ENCODE peak calls at places on chromosomes 4 and X, in seven cellular contexts. One of them, this sample, is unnamed.

GRCh38 chr4:189232274-189232673 is 708.4 kb upstream of the FRG1 start:
- DNase-seq in glutamatergic neuron: no peak
- DNase-seq in GM12865: no peak
- DNase-seq in WTC11: no peak
- DNase-seq in hepatocyte: no peak
- DNase-seq in SK-N-SH: no peak
- DNase-seq in nephron progenitor cell: no peak
- DNase-seq in this sample: no peak

GRCh38 chr4:169443748-169444147 is 168.6 kb downstream of the NEK1 start:
- DNase-seq in nephron progenitor cell: no peak
- DNase-seq in SK-N-SH: no peak
- DNase-seq in WTC11: no peak
- DNase-seq in glutamatergic neuron: no peak
- DNase-seq in hepatocyte: no peak
- DNase-seq in GM12865: no peak
- DNase-seq in this sample: no peak

GRCh38 chrX:38750551-38750950 is 50.7 kb upstream of the MID1IP1 start:
- DNase-seq in hepatocyte: no peak
- DNase-seq in nephron progenitor cell: no peak
- DNase-seq in SK-N-SH: no peak
- DNase-seq in WTC11: no peak
- DNase-seq in GM12865: peak; percentile 22
- DNase-seq in glutamatergic neuron: no peak
- DNase-seq in this sample: no peak

GRCh38 chr4:88063634-88064296 is 56.3 kb downstream of the PKD2 start:
- DNase-seq in WTC11: no peak
- DNase-seq in GM12865: no peak
- DNase-seq in hepatocyte: no peak
- DNase-seq in glutamatergic neuron: no peak
- DNase-seq in nephron progenitor cell: no peak
- DNase-seq in SK-N-SH: no peak
- DNase-seq in this sample: no peak

GRCh38 chr4:749771-750666 is 44.4 kb downstream of the PCGF3 start:
- DNase-seq in glutamatergic neuron: no peak
- DNase-seq in SK-N-SH: no peak
- DNase-seq in hepatocyte: no peak
- DNase-seq in GM12865: no peak
- DNase-seq in WTC11: no peak
- DNase-seq in nephron progenitor cell: no peak
- DNase-seq in this sample: no peak

GRCh38 chrX:24838624-24839023 is 144.9 kb downstream of the POLA1 start:
- DNase-seq in SK-N-SH: peak; percentile 7
- DNase-seq in GM12865: peak; percentile 26
- DNase-seq in glutamatergic neuron: no peak
- DNase-seq in hepatocyte: peak; percentile 52
- DNase-seq in WTC11: no peak
- DNase-seq in nephron progenitor cell: no peak
- DNase-seq in this sample: peak; percentile 6

GRCh38 chr4:86055898-86056297 is 304.0 kb downstream of the MAPK10 start:
- DNase-seq in hepatocyte: peak; percentile 12
- DNase-seq in SK-N-SH: no peak
- DNase-seq in WTC11: no peak
- DNase-seq in glutamatergic neuron: no peak
- DNase-seq in GM12865: no peak
- DNase-seq in nephron progenitor cell: no peak
- DNase-seq in this sample: no peak

GRCh38 chrX:153029875-153030274 is 26.4 kb upstream of the PNMA3 start:
- DNase-seq in GM12865: no peak
- DNase-seq in glutamatergic neuron: no peak
- DNase-seq in SK-N-SH: no peak
- DNase-seq in hepatocyte: no peak
- DNase-seq in nephron progenitor cell: no peak
- DNase-seq in WTC11: no peak
- DNase-seq in this sample: no peak

GRCh38 chr4:734951-735350 is 29.3 kb downstream of the PCGF3 start:
- DNase-seq in nephron progenitor cell: no peak
- DNase-seq in GM12865: no peak
- DNase-seq in SK-N-SH: no peak
- DNase-seq in WTC11: no peak
- DNase-seq in glutamatergic neuron: no peak
- DNase-seq in hepatocyte: no peak
- DNase-seq in this sample: no peak

GRCh38 chr4:24482871-24483270 is 101.5 kb downstream of the DHX15 start:
- DNase-seq in nephron progenitor cell: no peak
- DNase-seq in glutamatergic neuron: no peak
- DNase-seq in WTC11: no peak
- DNase-seq in SK-N-SH: no peak
- DNase-seq in GM12865: no peak
- DNase-seq in hepatocyte: no peak
- DNase-seq in this sample: no peak

GRCh38 chrX:152896450-152896849 is 1.4 kb upstream of the ZNF185 start:
- DNase-seq in nephron progenitor cell: no peak
- DNase-seq in glutamatergic neuron: no peak
- DNase-seq in WTC11: no peak
- DNase-seq in SK-N-SH: no peak
- DNase-seq in hepatocyte: no peak
- DNase-seq in GM12865: no peak
- DNase-seq in this sample: no peak

GRCh38 chrX:11553594-11553993 is 112.1 kb downstream of the ARHGAP6 start:
- DNase-seq in nephron progenitor cell: no peak
- DNase-seq in SK-N-SH: no peak
- DNase-seq in GM12865: no peak
- DNase-seq in glutamatergic neuron: no peak
- DNase-seq in WTC11: no peak
- DNase-seq in hepatocyte: no peak
- DNase-seq in this sample: no peak

GRCh38 chr4:121876976-121877773 is 6.9 kb upstream of the BBS7 start:
- DNase-seq in nephron progenitor cell: no peak
- DNase-seq in GM12865: no peak
- DNase-seq in SK-N-SH: no peak
- DNase-seq in hepatocyte: no peak
- DNase-seq in glutamatergic neuron: peak; percentile 14
- DNase-seq in WTC11: peak; percentile 10
- DNase-seq in this sample: no peak

GRCh38 chr4:108168672-108169562 is at the start of gene LEF1:
- DNase-seq in GM12865: peak; percentile 85
- DNase-seq in WTC11: peak; percentile 76
- DNase-seq in hepatocyte: peak; percentile 78
- DNase-seq in nephron progenitor cell: peak; percentile 84
- DNase-seq in glutamatergic neuron: peak; percentile 64
- DNase-seq in SK-N-SH: peak; percentile 63
- DNase-seq in this sample: peak; percentile 71
- TF ChIP-seq CTCF in GM12865: no peak
- TF ChIP-seq CTCF in WTC11: no peak
- TF ChIP-seq CTCF in hepatocyte: no peak
- TF ChIP-seq CTCF in nephron progenitor cell: no peak
- TF ChIP-seq CTCF in glutamatergic neuron: no peak
- TF ChIP-seq CTCF in SK-N-SH: no peak
- TF ChIP-seq CTCF in this sample: no peak

DNA sequence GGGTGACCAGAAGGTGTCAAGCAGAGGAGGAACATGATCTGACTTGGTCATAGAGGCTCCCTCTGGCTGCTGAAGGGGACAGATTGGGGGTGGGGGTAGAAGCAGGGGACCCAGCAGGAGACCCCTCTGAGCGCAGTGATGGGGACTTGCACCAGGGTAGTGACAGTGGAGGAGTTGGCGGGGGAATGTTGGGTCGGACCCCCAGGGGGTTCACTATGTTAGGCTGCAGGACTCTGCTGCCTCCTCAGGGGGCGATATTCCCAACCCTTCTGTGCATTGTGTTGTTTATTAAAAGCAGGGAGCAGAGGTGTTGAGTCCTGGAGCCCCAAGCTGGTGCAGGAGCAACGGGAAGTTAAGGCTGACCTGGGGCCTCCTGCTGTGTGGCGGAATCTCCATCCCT is 8.8 kb downstream of the WDR13 start:
- DNase-seq in glutamatergic neuron: no peak
- DNase-seq in nephron progenitor cell: no peak
- DNase-seq in WTC11: peak; percentile 32
- DNase-seq in SK-N-SH: peak; percentile 36
- DNase-seq in hepatocyte: no peak
- DNase-seq in GM12865: no peak
- DNase-seq in this sample: no peak
- TF ChIP-seq CTCF in glutamatergic neuron: no peak
- TF ChIP-seq CTCF in nephron progenitor cell: no peak
- TF ChIP-seq CTCF in WTC11: peak; percentile 17
- TF ChIP-seq CTCF in SK-N-SH: no peak
- TF ChIP-seq CTCF in hepatocyte: no peak
- TF ChIP-seq CTCF in GM12865: no peak
- TF ChIP-seq CTCF in this sample: no peak

GRCh38 chr4:3790006-3790561 is 23.9 kb downstream of the ADRA2C start:
- DNase-seq in glutamatergic neuron: no peak
- DNase-seq in hepatocyte: no peak
- DNase-seq in SK-N-SH: peak; percentile 75
- DNase-seq in GM12865: no peak
- DNase-seq in nephron progenitor cell: no peak
- DNase-seq in WTC11: no peak
- DNase-seq in this sample: no peak
- TF ChIP-seq CTCF in glutamatergic neuron: no peak
- TF ChIP-seq CTCF in hepatocyte: no peak
- TF ChIP-seq CTCF in SK-N-SH: no peak
- TF ChIP-seq CTCF in GM12865: no peak
- TF ChIP-seq CTCF in nephron progenitor cell: no peak
- TF ChIP-seq CTCF in WTC11: no peak
- TF ChIP-seq CTCF in this sample: no peak

DNA sequence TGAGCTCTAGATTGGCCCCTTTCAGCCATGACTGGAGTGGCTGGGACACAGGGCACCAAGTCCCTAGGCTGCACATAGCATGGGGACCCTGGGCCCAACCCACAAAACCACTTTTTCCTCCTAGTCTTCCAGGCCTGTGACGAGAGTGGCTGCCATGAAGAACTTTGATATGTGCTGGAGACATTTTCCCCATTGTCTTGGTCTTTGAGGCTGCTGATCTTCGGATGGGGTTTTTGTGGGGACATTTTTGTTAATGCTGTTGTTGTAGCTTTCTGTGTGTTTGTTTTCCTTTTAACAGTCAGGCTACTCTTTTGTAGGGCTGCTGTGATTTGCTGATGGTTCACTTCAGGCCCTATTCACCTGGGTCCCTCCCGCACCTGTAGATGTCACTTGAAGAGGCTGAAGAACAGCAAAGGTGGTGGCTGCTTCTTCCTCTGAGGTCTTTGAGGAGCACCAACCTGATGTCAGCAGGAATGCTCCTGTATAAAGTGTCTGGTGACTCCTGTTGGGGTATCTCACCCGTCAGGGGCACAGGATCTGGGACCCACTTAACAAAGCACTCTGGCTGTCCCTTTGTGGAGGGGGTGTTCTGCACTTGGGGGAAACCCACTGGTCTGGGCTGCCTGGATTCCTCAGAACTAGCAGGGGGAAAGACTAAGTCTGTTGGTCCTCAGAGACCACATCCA is 49.6 kb upstream of the GRID2 start:
- DNase-seq in hepatocyte: no peak
- DNase-seq in glutamatergic neuron: no peak
- DNase-seq in SK-N-SH: no peak
- DNase-seq in WTC11: no peak
- DNase-seq in nephron progenitor cell: no peak
- DNase-seq in GM12865: no peak
- DNase-seq in this sample: no peak
- TF ChIP-seq CTCF in hepatocyte: no peak
- TF ChIP-seq CTCF in glutamatergic neuron: no peak
- TF ChIP-seq CTCF in SK-N-SH: no peak
- TF ChIP-seq CTCF in WTC11: no peak
- TF ChIP-seq CTCF in nephron progenitor cell: no peak
- TF ChIP-seq CTCF in GM12865: no peak
- TF ChIP-seq CTCF in this sample: no peak

This sample was measured in GM10248.